ENCODE peak calls at places on chromosomes 12 and 14, in six cellular contexts. O is AG04449; R is NCI-H1092 treated with DMSO at 0.1 percent for 48 hours; G is substantia nigra; T is effector memory CD8-positive, alpha-beta T cell; W is HT-29. N is an unnamed sample.

GRCh38 chr12:66829660-66830325 is 150.9 kb upstream of the GRIP1 start:
- DNase-seq in O (no peak), R (no peak), G (no peak), T (no peak), W (no peak), N (no peak)

GRCh38 chr14:69822456-69822855 is 25.4 kb upstream of the SLC10A1 start:
- DNase-seq in O (no peak), R (no peak), G (no peak), T (no peak), W (no peak), N (no peak)

GRCh38 chr14:71591929-71592328 is 340.3 kb upstream of the RGS6 start:
- DNase-seq in O (peak), R (no peak), G (no peak), T (no peak), W (no peak), N (no peak)

GRCh38 chr12:60014441-60014840 is 418.6 kb downstream of the SLC16A7 start:
- DNase-seq in O (no peak), R (no peak), G (no peak), T (no peak), W (no peak), N (no peak)

GRCh38 chr12:87368259-87368658 is 660.9 kb downstream of the C12orf50 start:
- DNase-seq in O (no peak), R (peak), G (no peak), T (no peak), W (no peak), N (no peak)

GRCh38 chr14:87332001-87332400 is 661.0 kb downstream of the GALC start:
- DNase-seq in O (no peak), R (no peak), G (no peak), T (no peak), W (no peak), N (no peak)

GRCh38 chr14:99790201-99790977 is 2.8 kb upstream of the EML1 start:
- DNase-seq in O (no peak), R (no peak), G (no peak), T (no peak), W (no peak), N (no peak)

GRCh38 chr12:88519802-88520435 is 60.4 kb downstream of the KITLG start:
- DNase-seq in O (no peak), R (no peak), G (no peak), T (no peak), W (no peak), N (no peak)

GRCh38 chr12:54133663-54134375 is 55.0 kb downstream of the SMUG1 start:
- DNase-seq in O (no peak), R (no peak), G (no peak), T (no peak), W (no peak), N (no peak)

GRCh38 chr12:48933664-48934311 is 8.5 kb upstream of the FKBP11 start:
- DNase-seq in O (no peak), R (no peak), G (no peak), T (peak), W (no peak), N (no peak)

GRCh38 chr12:128796439-128797118 is 27.2 kb downstream of the SLC15A4 start:
- DNase-seq in O (no peak), R (no peak), G (no peak), T (peak), W (no peak), N (no peak)

GRCh38 chr14:57352771-57353170 is 37.6 kb upstream of the NAA30 start:
- DNase-seq in O (no peak), R (peak), G (no peak), T (no peak), W (no peak), N (no peak)

GRCh38 chr12:94320109-94320508 is 139.6 kb downstream of the CEP83 start:
- DNase-seq in O (no peak), R (no peak), G (no peak), T (no peak), W (no peak), N (no peak)

GRCh38 chr14:51219473-51220448 is 20.3 kb upstream of the TMX1 start:
- DNase-seq in O (no peak), R (peak), G (no peak), T (no peak), W (peak), N (no peak)